ENCODE peak calls at places on chromosomes 13 and 19, in seven cellular contexts. X is heart left ventricle, R is small intestine, Q is left lung, Y is HCT116, L is aorta, T is DND-41. F is an unnamed sample.

GRCh38 chr19:16380314-16380695 is 55.7 kb downstream of the KLF2 start:
- DNase-seq in Y (no peak), Q (no peak), T (no peak), L (peak; percentile 38), R (no peak), X (no peak), F (no peak)

GRCh38 chr13:39634956-39635355 is 20.5 kb upstream of the COG6 start:
- DNase-seq in L (no peak), T (no peak), R (no peak), Q (no peak), Y (no peak), X (no peak), F (no peak)

GRCh38 chr13:50400930-50401553 is 385.8 kb downstream of the KCNRG start:
- DNase-seq in X (no peak), R (no peak), Y (no peak), T (no peak), Q (no peak), L (no peak), F (no peak)

GRCh38 chr19:50020481-50020880 is 4.7 kb downstream of the VRK3 start:
- DNase-seq in X (no peak), Q (no peak), Y (no peak), L (no peak), T (no peak), R (peak; percentile 17), F (no peak)

GRCh38 chr19:19368087-19368486 is 37.4 kb upstream of the GATAD2A start:
- DNase-seq in T (no peak), X (no peak), L (no peak), Y (no peak), Q (no peak), R (no peak), F (no peak)

GRCh38 chr19:39407644-39408391 is 1.2 kb downstream of the ZFP36 start:
- DNase-seq in Y (no peak), Q (peak; percentile 74), R (peak; percentile 72), T (peak; percentile 73), L (peak; percentile 90), X (no peak), F (peak; percentile 56)

GRCh38 chr13:109088101-109088500 is 458.7 kb downstream of the MYO16 start:
- DNase-seq in L (no peak), Y (no peak), X (no peak), R (no peak), Q (no peak), T (no peak), F (no peak)

GRCh38 chr13:37492061-37492460 is 106.5 kb downstream of the POSTN start:
- DNase-seq in Q (no peak), L (no peak), X (no peak), T (no peak), Y (no peak), R (no peak), F (no peak)

GRCh38 chr13:93765056-93765455 is 538.4 kb downstream of the GPC6 start:
- DNase-seq in Q (no peak), X (no peak), L (no peak), Y (no peak), R (no peak), T (no peak), F (no peak)

GRCh38 chr19:58350001-58350801 is 3.1 kb downstream of the A1BG start:
- DNase-seq in Q (no peak), T (no peak), X (no peak), R (no peak), L (peak; percentile 74), Y (no peak), F (no peak)

GRCh38 chr19:32337176-32337808 is 8.1 kb upstream of the ZNF507 start:
- DNase-seq in L (no peak), Q (no peak), T (no peak), R (no peak), X (no peak), Y (no peak), F (no peak)

GRCh38 chr13:105063676-105064075 is 1471.8 kb downstream of the EFNB2 start:
- DNase-seq in L (no peak), T (no peak), R (no peak), X (no peak), Y (no peak), Q (no peak), F (no peak)

GRCh38 chr13:31038834-31039552 is 106.5 kb downstream of the TEX26 start:
- DNase-seq in L (no peak), T (peak; percentile 72), Q (no peak), Y (no peak), R (peak; percentile 3), X (no peak), F (no peak)

GRCh38 chr13:25192936-25193335 is 20.8 kb upstream of the AMER2 start:
- DNase-seq in X (no peak), Q (no peak), R (no peak), T (no peak), Y (no peak), L (no peak), F (no peak)
- H3K36me3 ChIP-seq in X (no peaks in the 10 kb centered on the region), Q (no peaks in the 10 kb centered on the region), R (no peaks in the 10 kb centered on the region), T (no peaks in the 10 kb centered on the region), Y (no peaks in the 10 kb centered on the region), L (no peaks in the 10 kb centered on the region), F (no peaks in the 10 kb centered on the region)

DNA sequence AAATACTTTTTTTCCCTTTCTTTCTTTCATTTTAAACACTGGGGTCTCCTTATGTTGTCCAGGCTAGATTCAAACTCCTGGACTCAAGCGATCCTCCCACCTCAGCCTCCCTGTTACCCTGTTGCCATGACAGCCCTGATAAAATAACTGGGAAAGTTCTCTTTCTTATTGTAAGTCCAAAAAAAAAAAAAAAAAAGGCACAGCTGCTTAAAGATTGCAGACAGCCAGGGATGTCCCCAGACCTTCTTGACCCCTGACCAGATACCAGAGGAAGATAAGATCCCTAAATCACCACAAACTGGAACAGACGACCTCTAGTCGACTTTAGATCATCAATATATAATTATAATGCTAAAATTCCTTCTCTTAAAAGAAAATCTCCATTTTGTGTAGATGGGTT is 1.1 kb upstream of the MVB12A start:
- DNase-seq in X (no peak), Y (no peak), Q (no peak), T (no peak), L (no peak), R (no peak), F (no peak)
- H3K4me3 ChIP-seq in X (peak overlapping the region; percentile 97), Y (peak overlapping the region; percentile 53), Q (peak overlapping the region; percentile 84), T (peak overlapping the region; percentile 21), L (no peak overlapping the region), R (no peak overlapping the region), F (peak overlapping the region; percentile 76)

DNA sequence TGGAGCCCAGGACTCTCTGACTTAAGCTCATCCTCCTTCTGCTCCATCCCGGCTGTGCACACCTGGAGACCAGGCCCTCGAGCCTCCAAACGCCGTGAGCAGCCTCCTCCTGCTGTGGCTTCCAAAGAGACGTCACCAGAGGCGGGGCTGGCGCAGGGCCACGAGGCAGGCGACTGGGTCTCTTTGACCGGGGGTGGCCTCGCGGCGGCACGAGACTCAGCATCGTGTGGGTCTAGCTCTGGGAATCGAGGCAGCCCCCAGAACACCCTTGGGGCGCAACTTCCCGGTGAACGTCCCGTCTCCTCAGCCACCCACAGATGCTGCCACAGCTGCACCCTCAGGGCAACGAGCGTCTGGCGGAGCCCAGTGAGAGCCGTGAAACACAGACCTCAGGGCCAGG is 22.8 kb downstream of the RASA3 start:
- DNase-seq in R (no peak), Y (no peak), L (peak; percentile 77), Q (peak; percentile 32), X (no peak), T (peak; percentile 41), F (no peak)
- H3K27me3 ChIP-seq in R (no peaks in the 10 kb centered on the region), Y (no peaks in the 10 kb centered on the region), L (no peaks in the 10 kb centered on the region), Q (no peaks in the 10 kb centered on the region), X (no peaks in the 10 kb centered on the region), T (no peaks in the 10 kb centered on the region), F (no peaks in the 10 kb centered on the region)

GRCh38 chr19:9674669-9675357 is at the start of gene ZNF562:
- DNase-seq in R (peak; percentile 86), Q (peak; percentile 91), X (peak; percentile 90), L (peak; percentile 96), T (peak; percentile 86), Y (peak; percentile 90), F (peak; percentile 90)

GRCh38 chr19:9671654-9672053 is 3.2 kb downstream of the ZNF562 start:
- DNase-seq in L (no peak), Y (no peak), R (no peak), X (no peak), T (no peak), Q (no peak), F (no peak)

GRCh38 chr19:9668544-9668943 is 6.4 kb downstream of the ZNF562 start:
- DNase-seq in R (no peak), Q (no peak), T (no peak), L (no peak), X (no peak), Y (no peak), F (no peak)

GRCh38 chr19:9673912-9674668 is 810 bp downstream of the ZNF562 start:
- DNase-seq in R (peak; percentile 52), L (no peak), X (no peak), T (no peak), Q (no peak), Y (peak; percentile 39), F (no peak)

DNA sequence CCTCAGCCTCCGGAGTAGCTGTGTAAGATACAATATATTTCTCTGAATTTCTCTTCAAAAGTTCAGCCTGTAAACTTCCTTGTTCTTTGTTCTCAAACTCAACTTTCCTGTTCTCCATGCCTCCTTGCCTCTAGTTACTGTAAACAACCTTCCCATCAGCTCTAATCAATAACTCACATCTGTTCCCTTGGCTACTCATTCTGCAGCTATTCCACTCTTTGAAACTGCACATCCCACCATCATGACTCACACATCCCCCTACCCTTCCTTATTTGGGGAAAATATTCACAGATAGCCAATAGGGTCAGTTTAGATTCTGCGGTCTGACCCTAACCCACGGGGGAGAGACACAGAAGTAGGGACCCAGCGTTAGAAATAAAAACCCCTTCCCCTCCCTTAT is 2.0 kb downstream of the ZNF562 start:
- DNase-seq in X (no peak), T (no peak), L (no peak), R (no peak), Y (no peak), Q (no peak), F (no peak)
- H3K36me3 ChIP-seq in X (peaks cover 8% of the 10 kb centered on the region), T (peaks cover 43% of the 10 kb centered on the region), L (peaks cover 6% of the 10 kb centered on the region), R (no peaks in the 10 kb centered on the region), Y (peaks cover 41% of the 10 kb centered on the region), Q (peaks cover 37% of the 10 kb centered on the region), F (peaks cover 48% of the 10 kb centered on the region)

F was measured in left ventricle myocardium inferior.